ENCODE peak calls at places on chromosomes 12 and 14, in nine cellular contexts. H, P, Z, T, Y, V, C, J and D are unnamed samples.

GRCh38 chr12:88339254-88339949 is 197.3 kb downstream of the TMTC3 start:
- DNase-seq in H (peak), P (no peak), Z (no peak), T (no peak), Y (no peak), V (no peak), C (no peak), J (no peak), D (no peak)

GRCh38 chr12:47114481-47114892 is 34.7 kb upstream of the AMIGO2 start:
- DNase-seq in H (no peak), P (no peak), Z (no peak), T (no peak), Y (no peak), V (no peak), C (no peak), J (no peak), D (no peak)

GRCh38 chr14:69643430-69644200 is 32.2 kb downstream of the SUSD6 start:
- DNase-seq in H (peak), P (no peak), Z (peak), T (no peak), Y (no peak), V (no peak), C (peak), J (peak), D (no peak)

GRCh38 chr12:45611061-45611460 is 118.4 kb upstream of the ARID2 start:
- DNase-seq in H (no peak), P (no peak), Z (no peak), T (no peak), Y (no peak), V (no peak), C (no peak), J (no peak), D (no peak)

GRCh38 chr12:112813836-112814235 is 22.3 kb downstream of the RPH3A start:
- DNase-seq in H (no peak), P (no peak), Z (no peak), T (no peak), Y (no peak), V (no peak), C (no peak), J (no peak), D (no peak)

GRCh38 chr12:84077692-84078091 is 834.9 kb downstream of the SLC6A15 start:
- DNase-seq in H (no peak), P (no peak), Z (no peak), T (no peak), Y (no peak), V (no peak), C (no peak), J (no peak), D (no peak)

GRCh38 chr14:61434315-61434714 is 112.9 kb downstream of the PRKCH start:
- DNase-seq in H (no peak), P (no peak), Z (no peak), T (no peak), Y (no peak), V (no peak), C (no peak), J (no peak), D (no peak)

GRCh38 chr12:15151141-15152091 is 69.8 kb downstream of the RERG start:
- DNase-seq in H (peak), P (no peak), Z (no peak), T (no peak), Y (no peak), V (peak), C (no peak), J (peak), D (no peak)

GRCh38 chr12:79174656-79175055 is 310.1 kb downstream of the SYT1 start:
- DNase-seq in H (peak), P (no peak), Z (peak), T (no peak), Y (no peak), V (peak), C (no peak), J (peak), D (no peak)

GRCh38 chr12:47561746-47562145 is 144.1 kb downstream of the RPAP3 start:
- DNase-seq in H (peak), P (no peak), Z (no peak), T (no peak), Y (no peak), V (no peak), C (no peak), J (peak), D (no peak)

GRCh38 chr14:66404051-66404450 is 82.1 kb upstream of the CCDC196 start:
- DNase-seq in H (no peak), P (no peak), Z (no peak), T (no peak), Y (no peak), V (no peak), C (no peak), J (no peak), D (no peak)

GRCh38 chr14:88005978-88006851 is 1.3 kb downstream of the GPR65 start:
- DNase-seq in H (no peak), P (peak), Z (no peak), T (no peak), Y (no peak), V (no peak), C (peak), J (no peak), D (no peak)

GRCh38 chr14:92676031-92676430 is 72.4 kb downstream of the LGMN start:
- DNase-seq in H (no peak), P (no peak), Z (no peak), T (no peak), Y (no peak), V (no peak), C (no peak), J (no peak), D (no peak)

GRCh38 chr14:101098641-101099040 is 195.1 kb upstream of the RTL1 start:
- DNase-seq in H (no peak), P (no peak), Z (no peak), T (no peak), Y (no peak), V (no peak), C (no peak), J (no peak), D (no peak)

GRCh38 chr12:107500310-107500709 is 185.3 kb upstream of the PWP1 start:
- DNase-seq in H (no peak), P (no peak), Z (no peak), T (no peak), Y (no peak), V (no peak), C (no peak), J (no peak), D (no peak)

GRCh38 chr12:19971881-19972280 is 396.5 kb upstream of the PDE3A start:
- DNase-seq in H (no peak), P (no peak), Z (no peak), T (no peak), Y (no peak), V (no peak), C (no peak), J (no peak), D (no peak)

GRCh38 chr12:124774054-124774461 is 89.6 kb downstream of the SCARB1 start:
- DNase-seq in H (no peak), P (peak), Z (no peak), T (no peak), Y (no peak), V (no peak), C (no peak), J (no peak), D (no peak)

GRCh38 chr14:24852312-24853060 is 197.5 kb downstream of the STXBP6 start:
- DNase-seq in H (no peak), P (no peak), Z (no peak), T (no peak), Y (no peak), V (no peak), C (no peak), J (peak), D (no peak)

GRCh38 chr12:64796205-64796845 is 28.1 kb upstream of the TBC1D30 start:
- DNase-seq in H (peak), P (peak), Z (peak), T (peak), Y (no peak), V (peak), C (peak), J (peak), D (peak)

GRCh38 chr12:90959538-90960139 is 4.7 kb upstream of the CCER1 start:
- DNase-seq in H (peak), P (no peak), Z (peak), T (no peak), Y (no peak), V (peak), C (no peak), J (peak), D (no peak)

GRCh38 chr12:3038166-3038565 is 39.0 kb upstream of the TSPAN9 start:
- DNase-seq in H (no peak), P (no peak), Z (no peak), T (no peak), Y (no peak), V (no peak), C (no peak), J (no peak), D (peak)

GRCh38 chr12:111687255-111687654 is 1.4 kb downstream of the ACAD10 start:
- DNase-seq in H (peak), P (no peak), Z (no peak), T (no peak), Y (no peak), V (no peak), C (no peak), J (peak), D (no peak)

GRCh38 chr14:102833341-102833740 is 56.1 kb downstream of the TRAF3 start:
- DNase-seq in H (no peak), P (no peak), Z (no peak), T (no peak), Y (no peak), V (no peak), C (no peak), J (no peak), D (no peak)

GRCh38 chr12:53575502-53576264 is 50.5 kb downstream of the ATF7 start:
- DNase-seq in H (no peak), P (no peak), Z (no peak), T (no peak), Y (no peak), V (no peak), C (no peak), J (no peak), D (no peak)

GRCh38 chr12:28034271-28034670 is 61.7 kb upstream of the PTHLH start:
- DNase-seq in H (no peak), P (no peak), Z (no peak), T (no peak), Y (no peak), V (no peak), C (no peak), J (no peak), D (no peak)

GRCh38 chr12:47085815-47086252 is 6.1 kb upstream of the AMIGO2 start:
- DNase-seq in H (peak), P (no peak), Z (no peak), T (no peak), Y (no peak), V (no peak), C (no peak), J (peak), D (no peak)

GRCh38 chr14:65287264-65288131 is 125.0 kb upstream of the FUT8 start:
- DNase-seq in H (no peak), P (peak), Z (no peak), T (no peak), Y (no peak), V (no peak), C (peak), J (no peak), D (peak)

GRCh38 chr12:65668981-65669695 is 155.1 kb upstream of the HMGA2 start:
- DNase-seq in H (no peak), P (no peak), Z (no peak), T (no peak), Y (no peak), V (no peak), C (no peak), J (no peak), D (no peak)

GRCh38 chr12:69515394-69515793 is 45.2 kb downstream of the FRS2 start:
- DNase-seq in H (no peak), P (no peak), Z (no peak), T (no peak), Y (no peak), V (no peak), C (no peak), J (no peak), D (no peak)

GRCh38 chr14:32696325-32697101 is 242.2 kb upstream of the NPAS3 start:
- DNase-seq in H (peak), P (no peak), Z (no peak), T (no peak), Y (no peak), V (no peak), C (no peak), J (no peak), D (no peak)

GRCh38 chr12:116547955-116548471 is 11.2 kb upstream of the MAP1LC3B2 start:
- DNase-seq in H (no peak), P (peak), Z (no peak), T (no peak), Y (no peak), V (no peak), C (no peak), J (no peak), D (no peak)